ENCODE peak calls at places on chromosomes 5 and 9, in five cellular contexts. One of them, this sample, is unnamed.
A peak's percentile ranks its signal among the peaks of the same experiment; 100 is the strongest.

GRCh38 chr9:131457746-131458145 is 45.0 kb upstream of the POMT1 start:
- DNase-seq in testis: no peak
- DNase-seq in body of pancreas: no peak
- DNase-seq in right lobe of liver: no peak
- DNase-seq in tibial nerve: no peak
- DNase-seq in this sample: no peak

GRCh38 chr9:109906766-109907382 is 126.9 kb downstream of the PALM2AKAP2 start:
- DNase-seq in tibial nerve: no peak
- DNase-seq in right lobe of liver: no peak
- DNase-seq in testis: no peak
- DNase-seq in body of pancreas: no peak
- DNase-seq in this sample: no peak

GRCh38 chr5:173984218-173984617 is 4.8 kb upstream of the C5orf47 start:
- DNase-seq in tibial nerve: no peak
- DNase-seq in testis: no peak
- DNase-seq in right lobe of liver: no peak
- DNase-seq in body of pancreas: peak; percentile 21
- DNase-seq in this sample: peak; percentile 18

GRCh38 chr9:127450170-127450830 is 906 bp downstream of the RPL12 start:
- DNase-seq in body of pancreas: peak; percentile 39
- DNase-seq in tibial nerve: no peak
- DNase-seq in testis: peak; percentile 20
- DNase-seq in right lobe of liver: peak; percentile 27
- DNase-seq in this sample: peak; percentile 64

GRCh38 chr5:31809037-31809910 is 170.3 kb downstream of the PDZD2 start:
- DNase-seq in body of pancreas: peak; percentile 67
- DNase-seq in right lobe of liver: peak; percentile 59
- DNase-seq in testis: peak; percentile 88
- DNase-seq in tibial nerve: peak; percentile 74
- DNase-seq in this sample: peak; percentile 59

GRCh38 chr5:67267522-67268232 is 71.1 kb upstream of the CD180 start:
- DNase-seq in testis: no peak
- DNase-seq in body of pancreas: peak; percentile 11
- DNase-seq in tibial nerve: no peak
- DNase-seq in right lobe of liver: no peak
- DNase-seq in this sample: no peak

GRCh38 chr5:163379298-163380155 is 57.9 kb upstream of the CCNG1 start:
- DNase-seq in tibial nerve: no peak
- DNase-seq in body of pancreas: peak; percentile 41
- DNase-seq in right lobe of liver: no peak
- DNase-seq in testis: no peak
- DNase-seq in this sample: no peak

GRCh38 chr5:89338935-89339334 is 456.0 kb upstream of the MEF2C start:
- DNase-seq in right lobe of liver: no peak
- DNase-seq in tibial nerve: no peak
- DNase-seq in body of pancreas: no peak
- DNase-seq in testis: no peak
- DNase-seq in this sample: no peak

GRCh38 chr5:38189031-38189632 is 69.2 kb upstream of the EGFLAM start:
- DNase-seq in right lobe of liver: no peak
- DNase-seq in tibial nerve: no peak
- DNase-seq in testis: no peak
- DNase-seq in body of pancreas: no peak
- DNase-seq in this sample: no peak

GRCh38 chr5:158746979-158747378 is 352.7 kb downstream of the EBF1 start:
- DNase-seq in right lobe of liver: no peak
- DNase-seq in testis: no peak
- DNase-seq in body of pancreas: no peak
- DNase-seq in tibial nerve: no peak
- DNase-seq in this sample: no peak

DNA sequence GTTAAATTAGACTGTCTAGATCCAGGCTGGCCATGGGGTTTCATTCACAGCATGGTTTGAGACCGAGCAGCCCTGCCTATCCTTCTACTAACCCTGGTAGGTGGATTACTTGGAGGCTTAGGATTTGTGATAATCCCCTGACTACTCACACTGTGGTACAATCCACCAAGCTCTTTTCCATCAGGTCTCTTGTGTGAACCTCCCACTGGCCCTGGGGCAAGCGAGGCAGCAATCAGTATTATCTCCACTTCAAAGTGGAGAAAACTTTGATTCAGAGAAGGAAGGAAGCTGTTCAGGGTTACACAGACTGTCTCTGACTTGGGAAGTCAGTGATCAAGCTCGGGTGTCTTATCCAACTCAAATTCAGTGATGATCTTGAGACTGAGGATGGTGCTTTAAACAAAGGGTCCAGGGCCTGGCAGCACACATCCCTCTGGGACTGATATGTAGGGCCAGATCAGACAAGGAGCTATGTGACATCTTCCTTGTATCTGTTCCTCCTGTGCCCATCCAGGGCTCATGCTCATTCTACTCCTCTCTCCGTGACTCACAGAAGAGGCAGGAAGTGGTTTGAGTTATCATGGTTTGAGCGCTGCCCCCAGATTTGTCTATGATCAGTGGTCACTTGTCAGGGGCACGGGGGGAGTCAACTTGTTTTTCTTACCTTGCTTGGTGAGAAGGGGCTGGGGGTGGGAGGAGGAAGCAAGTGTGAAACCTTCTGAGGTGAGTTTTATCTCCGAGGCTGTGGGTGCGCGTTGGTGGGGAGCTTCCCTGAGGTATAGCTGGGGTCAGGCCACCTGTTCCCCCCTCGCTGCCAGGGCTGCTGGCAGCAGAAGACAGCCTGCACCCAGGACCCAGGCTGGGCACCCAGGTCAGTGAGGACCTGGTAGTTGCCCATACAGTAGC is 48.6 kb downstream of the RGS3 start:
- DNase-seq in tibial nerve: no peak
- DNase-seq in body of pancreas: no peak
- DNase-seq in right lobe of liver: no peak
- DNase-seq in testis: no peak
- DNase-seq in this sample: no peak
- TF ChIP-seq POLR2A in tibial nerve: no peak
- TF ChIP-seq POLR2A in body of pancreas: no peak
- TF ChIP-seq POLR2A in right lobe of liver: no peak
- TF ChIP-seq POLR2A in testis: no peak
- TF ChIP-seq POLR2A in this sample: no peak

GRCh38 chr9:3528466-3528865 is 2.7 kb upstream of the RFX3 start:
- DNase-seq in tibial nerve: no peak
- DNase-seq in testis: no peak
- DNase-seq in body of pancreas: no peak
- DNase-seq in right lobe of liver: no peak
- DNase-seq in this sample: peak; percentile 78
- TF ChIP-seq POLR2A in tibial nerve: no peak
- TF ChIP-seq POLR2A in testis: no peak
- TF ChIP-seq POLR2A in body of pancreas: no peak
- TF ChIP-seq POLR2A in right lobe of liver: no peak
- TF ChIP-seq POLR2A in this sample: peak; percentile 78

DNA sequence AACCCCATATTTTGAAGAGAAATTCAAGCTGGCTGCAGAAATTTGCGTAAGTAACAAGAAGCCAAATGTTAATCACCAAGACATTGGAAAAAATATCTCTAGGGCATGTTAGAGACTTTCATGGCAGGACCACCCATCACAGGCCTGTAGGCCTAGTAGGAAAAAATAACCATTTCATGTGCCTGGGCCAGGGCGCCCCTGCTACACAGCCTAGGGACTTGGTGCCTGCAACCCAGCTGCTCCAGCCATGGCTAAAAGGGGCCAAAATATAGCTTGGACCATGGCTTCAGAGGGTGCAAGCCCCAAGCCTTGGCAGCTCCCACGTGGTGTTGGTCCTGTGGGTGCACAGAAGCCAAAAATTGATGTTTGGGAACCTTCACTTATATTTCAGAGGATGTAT is 167.7 kb upstream of the NMUR2 start:
- DNase-seq in right lobe of liver: no peak
- DNase-seq in testis: no peak
- DNase-seq in tibial nerve: no peak
- DNase-seq in body of pancreas: no peak
- DNase-seq in this sample: no peak
- TF ChIP-seq POLR2A in right lobe of liver: no peak
- TF ChIP-seq POLR2A in testis: no peak
- TF ChIP-seq POLR2A in tibial nerve: no peak
- TF ChIP-seq POLR2A in body of pancreas: no peak
- TF ChIP-seq POLR2A in this sample: no peak

DNA sequence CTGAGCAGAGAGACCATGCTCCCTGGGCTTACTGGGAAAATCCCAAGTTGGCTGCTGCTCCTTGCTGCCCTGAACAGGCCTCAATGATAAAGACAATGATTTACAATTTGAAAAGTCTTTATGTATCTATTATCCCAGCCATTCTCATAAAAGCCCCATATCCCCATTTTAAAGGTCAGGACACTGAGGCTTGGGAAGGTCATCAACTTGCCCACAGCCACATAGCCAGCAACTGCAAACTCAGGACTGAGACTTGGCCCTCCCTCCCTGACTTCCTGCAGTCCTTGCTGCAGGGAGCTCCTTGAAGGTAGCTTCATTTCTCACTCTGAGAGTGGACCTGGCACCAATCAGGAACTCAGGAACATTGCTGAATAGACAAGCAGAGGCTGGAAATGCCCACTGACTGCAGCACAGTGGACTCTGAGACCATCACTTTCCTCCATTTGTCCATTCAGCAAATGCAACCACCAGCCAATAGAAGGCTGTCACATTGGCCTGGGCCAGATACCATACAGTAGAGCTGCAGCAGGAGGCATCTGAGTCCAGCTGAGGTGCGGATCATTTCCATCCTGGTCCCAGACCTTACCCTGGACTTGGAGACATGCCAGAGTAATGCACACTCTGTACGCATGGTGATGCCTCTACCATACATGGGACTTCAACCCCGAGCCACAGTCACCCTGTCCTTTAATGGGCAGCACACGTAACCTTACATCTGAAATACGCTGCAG is 18.3 kb downstream of the TNIP1 start:
- DNase-seq in right lobe of liver: no peak
- DNase-seq in body of pancreas: no peak
- DNase-seq in testis: no peak
- DNase-seq in tibial nerve: no peak
- DNase-seq in this sample: no peak
- TF ChIP-seq POLR2A in right lobe of liver: no peak
- TF ChIP-seq POLR2A in body of pancreas: no peak
- TF ChIP-seq POLR2A in testis: no peak
- TF ChIP-seq POLR2A in tibial nerve: no peak
- TF ChIP-seq POLR2A in this sample: no peak